ENCODE peak calls at places on chromosomes 3 and 15, in six cellular contexts. O is MCF 10A; T is Daoy; I is progenitor cell of endocrine pancreas; A is activated T-helper 1 cell treated with anti-CD3 and anti-CD28 coated beads, Interleukin-2, amount 50 U/mL, for 16 hours; J is aorta. F is an unnamed sample.

GRCh38 chr3:166860217-166860616 is 519.9 kb downstream of the ZBBX start:
- DNase-seq in O (no peak), T (no peak), I (no peak), A (no peak), J (no peak), F (no peak)

GRCh38 chr3:163664466-163664865 is 1413.8 kb downstream of the SI start:
- DNase-seq in O (no peak), T (no peak), I (no peak), A (no peak), J (no peak), F (no peak)

GRCh38 chr15:61517776-61518175 is 288.7 kb upstream of the RORA start:
- DNase-seq in O (no peak), T (no peak), I (no peak), A (no peak), J (no peak), F (no peak)

GRCh38 chr15:101179341-101180153 is 72.3 kb downstream of the CHSY1 start:
- DNase-seq in O (no peak), T (no peak), I (no peak), A (no peak), J (no peak), F (peak)

GRCh38 chr3:184636774-184637316 is 75.0 kb downstream of the MAGEF1 start:
- DNase-seq in O (peak), T (peak), I (no peak), A (no peak), J (no peak), F (peak)

GRCh38 chr3:172014145-172014544 is 25.2 kb upstream of the FNDC3B start:
- DNase-seq in O (no peak), T (no peak), I (no peak), A (no peak), J (no peak), F (no peak)

GRCh38 chr15:80167936-80168335 is 15.1 kb downstream of the FAH start:
- DNase-seq in O (no peak), T (no peak), I (no peak), A (no peak), J (no peak), F (no peak)

GRCh38 chr3:73536952-73537351 is 87.8 kb downstream of the PDZRN3 start:
- DNase-seq in O (no peak), T (no peak), I (no peak), A (no peak), J (no peak), F (no peak)

GRCh38 chr3:106423321-106424225 is 554.8 kb upstream of the CBLB start:
- DNase-seq in O (peak), T (no peak), I (no peak), A (no peak), J (no peak), F (no peak)

GRCh38 chr3:158418035-158418434 is 153.0 kb upstream of the MLF1 start:
- DNase-seq in O (no peak), T (no peak), I (no peak), A (no peak), J (no peak), F (no peak)

GRCh38 chr3:75254685-75255084 is 409.4 kb upstream of the FRG2C start:
- DNase-seq in O (no peak), T (no peak), I (no peak), A (no peak), J (no peak), F (no peak)

GRCh38 chr3:10317311-10317960 is 3.5 kb downstream of the SEC13 start:
- DNase-seq in O (no peak), T (no peak), I (no peak), A (no peak), J (no peak), F (no peak)

GRCh38 chr3:54374214-54374855 is 252.0 kb downstream of the CACNA2D3 start:
- DNase-seq in O (peak), T (peak), I (peak), A (no peak), J (no peak), F (no peak)

GRCh38 chr3:29385056-29385455 is 104.2 kb downstream of the RBMS3 start:
- DNase-seq in O (no peak), T (peak), I (no peak), A (no peak), J (no peak), F (peak)

GRCh38 chr3:114216186-114216970 is 21.0 kb downstream of the ZNF80 start:
- DNase-seq in O (no peak), T (peak), I (no peak), A (no peak), J (no peak), F (peak)

GRCh38 chr3:20511863-20512262 is 325.9 kb upstream of the SGO1 start:
- DNase-seq in O (peak), T (no peak), I (no peak), A (no peak), J (no peak), F (peak)

GRCh38 chr15:66287461-66288055 is 5.8 kb upstream of the DIS3L start:
- DNase-seq in O (peak), T (no peak), I (no peak), A (no peak), J (no peak), F (peak)

GRCh38 chr15:31474059-31474868 is 147.6 kb downstream of the KLF13 start:
- DNase-seq in O (no peak), T (no peak), I (no peak), A (no peak), J (no peak), F (no peak)

GRCh38 chr15:99486371-99487336 is 79.1 kb upstream of the MEF2A start:
- DNase-seq in O (peak), T (peak), I (no peak), A (no peak), J (peak), F (peak)

GRCh38 chr15:63238796-63239195 is 38.6 kb upstream of the APH1B start:
- DNase-seq in O (peak), T (peak), I (no peak), A (no peak), J (no peak), F (peak)

GRCh38 chr3:197030379-197031314 is 1.0 kb upstream of the MELTF start:
- DNase-seq in O (no peak), T (no peak), I (no peak), A (no peak), J (no peak), F (no peak)

F was measured in LHCN-M2.